ENCODE peak calls at places on chromosome 1, in seven cellular contexts. A, B, T, O, F, Z and R are unnamed samples.

GRCh38 chr1:162271972-162272371 is 104.7 kb downstream of the SPATA46 start:
- DNase-seq in A (no peak), B (no peak), T (no peak), O (no peak), F (no peak), Z (no peak), R (no peak)

GRCh38 chr1:53552981-53553733 is 94.0 kb downstream of the DMRTB1 start:
- DNase-seq in A (no peak), B (no peak), T (no peak), O (no peak), F (no peak), Z (no peak), R (no peak)

GRCh38 chr1:245621589-245621988 is 466.8 kb downstream of the KIF26B start:
- DNase-seq in A (no peak), B (no peak), T (no peak), O (no peak), F (no peak), Z (peak), R (no peak)

GRCh38 chr1:81377406-81377805 is 423.3 kb upstream of the ADGRL2 start:
- DNase-seq in A (no peak), B (no peak), T (no peak), O (no peak), F (no peak), Z (no peak), R (no peak)

GRCh38 chr1:6099787-6100765 is 54.4 kb downstream of the KCNAB2 start:
- DNase-seq in A (no peak), B (no peak), T (peak), O (no peak), F (no peak), Z (peak), R (no peak)

GRCh38 chr1:203171341-203172183 is 4.1 kb downstream of the MYBPH start:
- DNase-seq in A (no peak), B (no peak), T (no peak), O (no peak), F (no peak), Z (no peak), R (no peak)

GRCh38 chr1:209484429-209484828 is 99.1 kb upstream of the CAMK1G start:
- DNase-seq in A (no peak), B (no peak), T (no peak), O (no peak), F (no peak), Z (no peak), R (no peak)

GRCh38 chr1:229296541-229296941 is 25.6 kb downstream of the RAB4A start:
- DNase-seq in A (no peak), B (no peak), T (no peak), O (peak), F (no peak), Z (no peak), R (no peak)

GRCh38 chr1:95118019-95118499 is 904 bp downstream of the TLCD4 start:
- DNase-seq in A (no peak), B (no peak), T (peak), O (no peak), F (no peak), Z (peak), R (no peak)

GRCh38 chr1:31374511-31375196 is 1.8 kb upstream of the FABP3 start:
- DNase-seq in A (no peak), B (peak), T (no peak), O (no peak), F (no peak), Z (no peak), R (no peak)

GRCh38 chr1:246699095-246699735 is 25.0 kb upstream of the SCCPDH start:
- DNase-seq in A (peak), B (peak), T (peak), O (peak), F (peak), Z (peak), R (peak)

GRCh38 chr1:81420760-81421159 is 380.0 kb upstream of the ADGRL2 start:
- DNase-seq in A (no peak), B (no peak), T (no peak), O (no peak), F (no peak), Z (no peak), R (no peak)

GRCh38 chr1:233962878-233963277 is 58.4 kb downstream of the SLC35F3 start:
- DNase-seq in A (no peak), B (no peak), T (no peak), O (no peak), F (no peak), Z (no peak), R (no peak)

GRCh38 chr1:45455162-45455561 is 35.8 kb downstream of the TESK2 start:
- DNase-seq in A (no peak), B (no peak), T (no peak), O (no peak), F (no peak), Z (no peak), R (no peak)

GRCh38 chr1:37831809-37832208 is 23.8 kb upstream of the YRDC start:
- DNase-seq in A (no peak), B (no peak), T (no peak), O (no peak), F (no peak), Z (no peak), R (no peak)

GRCh38 chr1:107047602-107048001 is 8.9 kb upstream of the PRMT6 start:
- DNase-seq in A (no peak), B (no peak), T (no peak), O (no peak), F (no peak), Z (no peak), R (no peak)

GRCh38 chr1:243903904-243904303 is 53.9 kb upstream of the AKT3 start:
- DNase-seq in A (no peak), B (no peak), T (no peak), O (no peak), F (no peak), Z (no peak), R (no peak)

GRCh38 chr1:245700631-245701030 is 545.8 kb downstream of the KIF26B start:
- DNase-seq in A (no peak), B (no peak), T (no peak), O (no peak), F (no peak), Z (no peak), R (no peak)

GRCh38 chr1:46485564-46486431 is 3.8 kb upstream of the DMBX1 start:
- DNase-seq in A (no peak), B (no peak), T (no peak), O (no peak), F (no peak), Z (no peak), R (no peak)

GRCh38 chr1:51792864-51793263 is 85.7 kb downstream of the NRDC start:
- DNase-seq in A (no peak), B (peak), T (peak), O (no peak), F (no peak), Z (peak), R (no peak)

GRCh38 chr1:85406887-85407593 is 57.9 kb downstream of the DDAH1 start:
- DNase-seq in A (no peak), B (peak), T (no peak), O (peak), F (no peak), Z (no peak), R (peak)

GRCh38 chr1:202704601-202705000 is 5.7 kb downstream of the SYT2 start:
- DNase-seq in A (no peak), B (no peak), T (no peak), O (no peak), F (no peak), Z (no peak), R (no peak)

GRCh38 chr1:47992720-47993119 is 4.5 kb downstream of the TRABD2B start:
- DNase-seq in A (no peak), B (no peak), T (no peak), O (no peak), F (no peak), Z (no peak), R (no peak)

GRCh38 chr1:30915491-30916230 is 7.1 kb upstream of the SDC3 start:
- DNase-seq in A (no peak), B (no peak), T (no peak), O (no peak), F (no peak), Z (no peak), R (no peak)

GRCh38 chr1:44678120-44678519 is 3.6 kb downstream of the ARMH1 start:
- DNase-seq in A (no peak), B (no peak), T (no peak), O (no peak), F (no peak), Z (no peak), R (no peak)

GRCh38 chr1:168686666-168687065 is 42.3 kb downstream of the DPT start:
- DNase-seq in A (no peak), B (no peak), T (no peak), O (no peak), F (no peak), Z (no peak), R (no peak)

GRCh38 chr1:202189012-202189790 is 4.4 kb upstream of the LGR6 start:
- DNase-seq in A (peak), B (no peak), T (peak), O (no peak), F (peak), Z (peak), R (peak)

GRCh38 chr1:110672001-110672752 is 2.6 kb downstream of the KCNA3 start:
- DNase-seq in A (peak), B (no peak), T (peak), O (peak), F (peak), Z (no peak), R (no peak)

GRCh38 chr1:21657456-21658190 is 11.5 kb downstream of the RAP1GAP start:
- DNase-seq in A (no peak), B (no peak), T (no peak), O (no peak), F (no peak), Z (no peak), R (no peak)

GRCh38 chr1:51518730-51519047 is 377 bp downstream of the EPS15 start:
- DNase-seq in A (peak), B (peak), T (peak), O (no peak), F (no peak), Z (peak), R (peak)

GRCh38 chr1:41687007-41687406 is 202.5 kb upstream of the EDN2 start:
- DNase-seq in A (no peak), B (no peak), T (no peak), O (no peak), F (no peak), Z (no peak), R (no peak)

GRCh38 chr1:204041232-204041767 is 31.6 kb upstream of the SOX13 start:
- DNase-seq in A (no peak), B (no peak), T (no peak), O (no peak), F (no peak), Z (no peak), R (no peak)

GRCh38 chr1:85550784-85551516 is 29.6 kb upstream of the CCN1 start:
- DNase-seq in A (no peak), B (no peak), T (no peak), O (no peak), F (no peak), Z (no peak), R (peak)

GRCh38 chr1:208556461-208556860 is 312.3 kb upstream of the PLXNA2 start:
- DNase-seq in A (no peak), B (no peak), T (no peak), O (no peak), F (no peak), Z (no peak), R (no peak)

GRCh38 chr1:194014004-194014403 is 827.6 kb upstream of the B3GALT2 start:
- DNase-seq in A (no peak), B (no peak), T (no peak), O (no peak), F (no peak), Z (no peak), R (no peak)

GRCh38 chr1:223413216-223413615 is 20.0 kb downstream of the CCDC185 start:
- DNase-seq in A (no peak), B (no peak), T (no peak), O (no peak), F (no peak), Z (no peak), R (no peak)

GRCh38 chr1:223771814-223772770 is 59.8 kb downstream of the CAPN2 start:
- DNase-seq in A (no peak), B (peak), T (no peak), O (peak), F (no peak), Z (peak), R (peak)

GRCh38 chr1:27542463-27543273 is 52.7 kb upstream of the WASF2 start:
- DNase-seq in A (no peak), B (peak), T (no peak), O (peak), F (no peak), Z (peak), R (peak)

GRCh38 chr1:244302889-244303609 is 148.7 kb downstream of the ADSS2 start:
- DNase-seq in A (no peak), B (peak), T (no peak), O (peak), F (no peak), Z (peak), R (peak)